ENCODE peak calls at places on chromosomes 5 and 9, in six cellular contexts. M is uterus, X is GM23338, V is colonic mucosa, J is psoas muscle, G is fibroblast of the aortic adventitia. F is an unnamed sample.

GRCh38 chr9:130785053-130785452 is 50.0 kb upstream of the ABL1 start:
- DNase-seq in X (no peak), G (no peak), J (no peak), M (no peak), V (no peak), F (no peak)

GRCh38 chr5:102770803-102771202 is 15.7 kb downstream of the PAM start:
- DNase-seq in X (no peak), M (no peak), V (no peak), G (no peak), J (no peak), F (no peak)

GRCh38 chr5:16178745-16179372 is 732 bp downstream of the MARCHF11 start:
- DNase-seq in X (peak), V (peak), J (peak), G (peak), M (no peak), F (peak)

GRCh38 chr5:148632280-148632679 is 22.0 kb downstream of the HTR4 start:
- DNase-seq in X (no peak), J (no peak), V (no peak), M (no peak), G (no peak), F (no peak)

GRCh38 chr5:91183743-91184142 is 199.4 kb downstream of the ARRDC3 start:
- DNase-seq in M (no peak), G (no peak), V (peak), J (no peak), X (peak), F (no peak)

GRCh38 chr5:131193106-131193505 is 22.4 kb downstream of the LYRM7 start:
- DNase-seq in G (peak), J (no peak), V (no peak), X (no peak), M (no peak), F (peak)

GRCh38 chr5:108748354-108749129 is 845 bp downstream of the FER start:
- DNase-seq in J (peak), V (peak), X (peak), M (peak), G (peak), F (peak)

GRCh38 chr5:74655206-74655605 is 14.7 kb upstream of the ENC1 start:
- DNase-seq in G (no peak), X (no peak), J (no peak), V (no peak), M (no peak), F (no peak)

GRCh38 chr5:67319935-67320725 is 123.5 kb upstream of the CD180 start:
- DNase-seq in J (no peak), G (no peak), V (no peak), M (no peak), X (no peak), F (no peak)

GRCh38 chr5:135697251-135697958 is 118.6 kb upstream of the CXCL14 start:
- DNase-seq in M (no peak), G (no peak), V (no peak), X (no peak), J (no peak), F (no peak)

GRCh38 chr5:160467555-160468418 is 46.1 kb downstream of the PTTG1 start:
- DNase-seq in J (peak), X (peak), V (peak), G (peak), M (peak), F (peak)

GRCh38 chr5:30524428-30524827 is 669.1 kb upstream of the CDH6 start:
- DNase-seq in M (no peak), J (no peak), V (no peak), X (no peak), G (no peak), F (no peak)

DNA sequence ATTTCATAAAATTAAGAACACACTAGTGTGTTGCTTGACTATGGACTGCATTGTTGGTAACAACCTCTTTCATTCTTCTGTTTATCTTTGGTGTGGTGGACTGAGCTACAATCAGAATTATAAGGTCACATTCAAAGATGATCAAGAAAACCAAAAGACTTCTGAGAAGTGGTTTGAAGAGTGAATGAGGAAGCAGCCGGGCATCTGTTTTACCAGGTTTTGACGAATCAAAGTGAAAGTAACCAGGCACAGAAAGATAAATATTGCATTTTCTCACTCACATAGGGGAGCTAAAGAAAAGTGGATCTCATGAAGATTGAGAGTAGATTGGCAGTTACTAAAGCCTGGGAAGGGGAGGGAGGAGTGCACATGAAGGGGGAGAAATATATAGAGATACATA is 589.1 kb downstream of the ZNF608 start:
- DNase-seq in J (no peak), V (no peak), M (no peak), X (no peak), G (peak), F (peak)
- H3K4me3 ChIP-seq in J (no peak), V (no peak), M (no peak), X (no peak), G (peak), F (no peak)

GRCh38 chr5:81205058-81205457 is 28.1 kb upstream of the CKMT2 start:
- DNase-seq in V (no peak), X (peak), G (no peak), J (no peak), M (no peak), F (no peak)

GRCh38 chr5:81208904-81209303 is 24.2 kb upstream of the CKMT2 start:
- DNase-seq in X (no peak), J (no peak), M (no peak), V (no peak), G (no peak), F (no peak)

GRCh38 chr5:81209386-81209785 is 23.7 kb upstream of the CKMT2 start:
- DNase-seq in G (no peak), V (no peak), X (no peak), M (no peak), J (no peak), F (no peak)

GRCh38 chr5:81204205-81204604 is 28.9 kb upstream of the CKMT2 start:
- DNase-seq in V (no peak), M (no peak), J (no peak), X (no peak), G (no peak), F (no peak)

GRCh38 chr5:81207009-81207408 is 26.1 kb upstream of the CKMT2 start:
- DNase-seq in G (peak), J (no peak), M (no peak), V (no peak), X (peak), F (peak)
- TF ChIP-seq CTCF in G (peak), J (no peak), M (no peak), V (no peak), X (peak), F (peak)

DNA sequence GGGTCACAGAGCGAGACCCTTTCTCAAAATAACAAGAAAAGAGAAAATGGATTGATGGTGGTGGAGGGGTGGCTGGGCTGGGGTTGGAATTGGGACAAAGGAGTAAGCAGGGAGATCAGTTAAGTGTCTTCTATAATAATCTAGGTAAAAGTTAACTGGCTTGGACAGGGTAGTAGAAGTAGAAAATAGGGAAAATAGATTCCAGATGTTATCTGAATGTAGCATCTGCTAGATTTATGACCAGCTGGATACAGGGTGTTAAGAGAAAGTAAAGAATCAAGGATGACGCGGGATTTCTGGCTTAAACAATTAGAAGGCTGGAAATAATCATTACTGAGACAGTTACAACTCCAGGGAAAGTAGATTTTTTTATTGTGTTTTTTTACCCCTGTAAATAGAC is 13.0 kb downstream of the PPP6C start:
- DNase-seq in V (no peak), M (no peak), X (no peak), G (peak), J (no peak), F (no peak)
- H3K4me3 ChIP-seq in V (no peak), M (no peak), X (no peak), G (no peak), J (no peak), F (no peak)

DNA sequence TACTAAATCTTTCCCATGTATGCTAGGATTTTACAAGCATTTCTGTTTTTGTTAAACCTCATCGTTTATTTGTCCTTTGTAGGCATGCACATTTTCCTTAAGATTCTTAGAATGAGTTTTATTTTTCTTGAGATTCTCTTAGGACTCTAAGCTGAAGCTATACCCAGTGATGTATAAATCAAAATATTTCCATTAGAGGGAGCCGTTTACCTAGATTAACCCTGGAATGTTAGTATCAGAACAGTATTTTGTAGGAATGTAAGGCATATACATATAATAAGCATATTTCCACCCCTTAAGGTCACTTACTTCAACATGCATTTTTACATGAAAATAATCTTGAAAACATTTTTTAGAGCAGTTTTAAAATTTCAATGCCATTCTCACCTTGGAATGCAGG is 35.2 kb upstream of the FCHO2 start:
- DNase-seq in M (no peak), J (no peak), V (no peak), X (peak), G (peak), F (peak)
- TF ChIP-seq CTCF in M (no peak), J (peak), V (peak), X (no peak), G (peak), F (peak)

DNA sequence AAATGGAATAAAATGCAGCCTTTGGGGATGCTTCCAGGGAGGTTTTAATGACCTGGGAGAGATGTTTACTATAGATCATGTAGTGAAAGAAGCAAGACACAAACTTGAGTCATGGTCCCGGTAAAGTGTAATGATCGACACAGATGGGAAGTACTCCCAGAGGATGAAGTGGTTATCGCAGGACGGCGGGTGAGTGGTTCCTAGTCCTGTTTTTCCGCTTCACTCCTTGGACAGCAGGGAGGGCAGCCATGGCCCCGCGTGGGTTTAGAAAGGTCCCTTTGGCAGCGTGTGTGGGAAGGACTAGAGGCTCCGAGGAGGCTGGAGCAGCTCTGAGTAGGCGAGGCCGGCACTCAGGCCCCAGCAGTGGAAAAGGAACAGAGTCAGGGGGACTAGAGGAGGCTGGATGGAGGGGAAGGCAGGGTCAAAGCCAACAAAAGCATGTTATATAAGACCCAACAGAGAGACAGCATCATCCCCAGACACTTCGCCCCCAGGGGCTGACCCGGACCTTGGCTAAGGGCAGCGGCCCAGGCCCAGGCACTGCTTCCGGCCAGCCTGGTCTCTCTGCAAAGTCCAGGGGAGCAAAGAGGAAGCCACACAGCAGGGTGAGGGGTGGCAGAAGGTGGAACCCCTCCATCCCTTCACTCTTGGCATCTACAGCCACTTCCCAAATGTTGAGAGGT is 49.1 kb upstream of the STXBP1 start:
- DNase-seq in V (no peak), M (peak), X (no peak), J (no peak), G (peak), F (peak)
- H3K4me3 ChIP-seq in V (no peak), M (no peak), X (no peak), J (no peak), G (peak), F (no peak)

DNA sequence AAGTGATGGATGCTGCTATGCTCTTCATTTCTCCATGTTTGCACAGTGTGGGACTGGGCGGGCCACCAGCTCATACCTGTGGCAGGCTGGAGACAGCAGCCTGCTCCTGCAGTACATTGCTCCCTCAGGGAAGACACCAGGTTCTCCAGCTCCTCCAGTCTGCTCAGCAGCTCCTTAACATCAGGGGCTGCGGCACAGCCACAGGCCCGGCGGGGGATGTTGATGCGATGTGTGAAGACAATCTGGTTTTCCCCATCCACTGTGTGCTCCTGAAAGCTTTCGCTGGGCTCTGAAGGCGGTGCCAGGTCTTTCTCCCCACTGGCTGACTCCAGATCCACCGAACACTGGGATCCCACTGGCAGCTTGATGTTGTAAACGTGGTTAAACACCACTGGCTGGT is 27.5 kb downstream of the TNC start:
- DNase-seq in J (no peak), X (no peak), G (no peak), V (no peak), M (no peak), F (no peak)
- TF ChIP-seq CTCF in J (no peak), X (no peak), G (no peak), V (no peak), M (no peak), F (no peak)